ENCODE peak calls at places on chromosomes 12 and 14, in four cellular contexts. W is right lobe of liver, B is IMR-90, Y is hepatocyte. K is an unnamed sample.

GRCh38 chr12:28937196-28937595 is 211.9 kb upstream of the FAR2 start:
- DNase-seq in B (peak; percentile 76), W (no peak), Y (no peak), K (peak; percentile 26)

GRCh38 chr12:42944516-42944915 is 355.0 kb upstream of the PRICKLE1 start:
- DNase-seq in Y (no peak), W (no peak), B (no peak), K (no peak)

GRCh38 chr12:6745751-6746525 is 7.0 kb downstream of the MLF2 start:
- DNase-seq in Y (no peak), W (no peak), B (no peak), K (peak; percentile 12)

GRCh38 chr12:1591029-1591428 is 3.4 kb downstream of the FBXL14 start:
- DNase-seq in B (no peak), W (no peak), Y (peak; percentile 35), K (peak; percentile 73)

GRCh38 chr12:43103866-43104265 is 448.1 kb downstream of the ADAMTS20 start:
- DNase-seq in Y (no peak), W (no peak), B (no peak), K (no peak)

GRCh38 chr12:27652174-27652763 is 44.0 kb upstream of the REP15 start:
- DNase-seq in W (peak; percentile 65), B (peak; percentile 84), Y (peak; percentile 91), K (peak; percentile 90)

GRCh38 chr14:72256055-72256454 is 323.8 kb downstream of the RGS6 start:
- DNase-seq in W (no peak), B (no peak), Y (no peak), K (no peak)

GRCh38 chr12:97229036-97229435 is 233.6 kb upstream of the RMST start:
- DNase-seq in B (no peak), Y (no peak), W (no peak), K (no peak)

GRCh38 chr14:83883732-83884131 is 1646.2 kb upstream of the FLRT2 start:
- DNase-seq in Y (no peak), W (no peak), B (no peak), K (no peak)

GRCh38 chr14:102903889-102904512 is 18.5 kb upstream of the AMN start:
- DNase-seq in W (no peak), Y (no peak), B (no peak), K (no peak)

GRCh38 chr14:106622200-106622745 is 1095.9 kb downstream of the TMEM121 start:
- DNase-seq in B (no peak), Y (no peak), W (no peak), K (no peak)

GRCh38 chr14:55979096-55979495 is 139.1 kb upstream of the PELI2 start:
- DNase-seq in W (no peak), B (no peak), Y (no peak), K (no peak)

GRCh38 chr12:123223241-123223668 is 9.7 kb downstream of the MPHOSPH9 start:
- DNase-seq in B (no peak), W (no peak), Y (no peak), K (no peak)

GRCh38 chr12:131167334-131167733 is 213.6 kb downstream of the ADGRD1 start:
- DNase-seq in Y (no peak), W (no peak), B (no peak), K (no peak)

GRCh38 chr12:124655317-124656213 is 88.2 kb upstream of the NCOR2 start:
- DNase-seq in W (no peak), Y (peak; percentile 48), B (peak; percentile 93), K (peak; percentile 95)

GRCh38 chr12:22360772-22361171 is 26.3 kb upstream of the ST8SIA1 start:
- DNase-seq in W (no peak), Y (no peak), B (no peak), K (no peak)

GRCh38 chr12:63308701-63309100 is 157.7 kb upstream of the AVPR1A start:
- DNase-seq in B (no peak), Y (no peak), W (no peak), K (peak; percentile 50)

GRCh38 chr14:24390696-24391468 is 7.9 kb upstream of the NYNRIN start:
- DNase-seq in B (no peak), W (no peak), Y (no peak), K (peak; percentile 45)

GRCh38 chr14:24394275-24394674 is 4.5 kb upstream of the NYNRIN start:
- DNase-seq in Y (no peak), B (no peak), W (no peak), K (no peak)

GRCh38 chr14:24395609-24396580 is 2.9 kb upstream of the NYNRIN start:
- DNase-seq in W (no peak), Y (no peak), B (no peak), K (no peak)

GRCh38 chr14:24389266-24389855 is 9.4 kb upstream of the NYNRIN start:
- DNase-seq in Y (peak; percentile 57), B (peak; percentile 64), W (no peak), K (peak; percentile 46)

DNA sequence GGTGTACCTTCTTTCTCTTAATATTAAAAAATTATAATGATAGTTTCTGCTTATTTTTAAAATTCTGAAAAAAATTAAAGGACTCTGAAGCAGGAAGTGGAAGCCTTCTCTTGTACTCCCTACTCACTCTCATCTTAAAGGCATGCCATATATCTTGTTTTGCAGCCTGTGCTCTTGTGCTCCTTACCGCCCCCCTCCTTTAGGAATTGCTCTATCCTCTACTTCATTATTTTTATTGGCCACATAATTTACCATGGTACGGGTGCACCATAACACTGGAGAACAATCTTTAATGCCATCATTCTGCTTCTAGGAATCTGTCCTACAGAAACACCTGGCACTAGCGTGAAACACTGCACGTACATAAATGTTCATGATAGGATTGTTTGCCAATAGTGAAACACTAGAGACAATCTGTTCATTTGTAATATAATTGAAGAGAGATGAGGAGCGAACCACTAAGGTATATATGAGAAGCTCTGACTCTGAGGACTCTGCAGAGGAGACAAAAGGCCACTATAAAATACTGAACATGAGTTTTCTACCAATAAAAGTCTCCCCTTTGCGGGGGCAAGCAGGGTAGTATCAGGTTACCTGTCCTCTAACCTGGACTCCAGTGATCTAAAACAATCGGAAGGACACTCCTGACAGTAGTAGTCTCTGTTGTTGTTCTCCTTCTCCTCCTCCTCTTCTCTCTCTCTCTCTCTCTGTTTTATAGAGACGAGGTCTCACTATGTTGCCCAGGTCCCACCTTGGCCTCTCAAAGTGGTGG is 6.3 kb upstream of the NYNRIN start:
- DNase-seq in W (no peak), Y (peak; percentile 46), B (peak; percentile 67), K (peak; percentile 63)
- TF ChIP-seq CTCF in W (no peak), Y (peak; percentile 10), B (peak; percentile 41), K (peak; percentile 28)

DNA sequence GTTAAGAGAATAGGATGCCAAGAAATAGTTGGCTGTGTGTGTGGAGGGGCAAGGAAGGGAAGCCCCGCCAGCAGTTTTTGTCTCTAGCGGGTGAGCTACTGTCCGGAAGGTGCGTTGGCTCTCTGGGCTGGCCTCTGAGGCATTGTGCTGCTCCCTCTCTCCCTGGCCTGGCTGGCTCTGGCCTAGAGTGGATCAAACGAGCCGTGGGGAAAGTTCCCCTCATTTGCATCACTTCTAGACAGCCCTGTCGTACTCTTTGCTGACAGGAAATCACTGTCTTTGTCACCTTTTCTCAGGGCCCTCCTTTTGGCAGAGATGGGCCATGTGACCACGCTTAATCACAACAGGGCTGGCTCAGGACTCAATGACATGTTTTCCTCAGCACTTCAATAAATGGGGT is 236.1 kb upstream of the NPAS3 start:
- DNase-seq in B (no peak), W (no peak), Y (no peak), K (peak; percentile 16)
- H3K4me3 ChIP-seq in B (no peak overlapping the region), W (no peak overlapping the region), Y (no peak overlapping the region), K (no peak overlapping the region)

DNA sequence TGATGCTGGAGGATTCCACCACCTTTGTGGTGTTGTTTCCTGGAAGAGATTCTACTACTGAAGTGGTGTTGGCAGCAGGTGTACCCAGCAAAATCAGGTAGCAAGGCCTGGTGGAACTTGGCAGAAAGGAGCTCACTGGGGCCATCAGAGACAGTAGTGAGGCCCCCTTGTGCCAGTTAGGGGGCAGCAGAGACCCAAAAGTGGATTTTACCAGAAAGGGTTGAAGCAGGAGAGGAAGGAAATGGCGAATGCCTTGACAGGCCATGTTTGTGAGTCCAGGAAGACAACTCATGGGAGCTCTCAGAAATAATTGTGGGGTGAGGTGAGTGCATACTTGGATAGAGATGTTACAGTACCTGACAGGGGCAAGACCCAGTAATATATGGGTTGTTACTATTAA is 137.7 kb upstream of the FGD4 start:
- DNase-seq in B (no peak), Y (no peak), W (no peak), K (no peak)
- TF ChIP-seq CTCF in B (peak; percentile 35), Y (no peak), W (no peak), K (peak; percentile 7)

DNA sequence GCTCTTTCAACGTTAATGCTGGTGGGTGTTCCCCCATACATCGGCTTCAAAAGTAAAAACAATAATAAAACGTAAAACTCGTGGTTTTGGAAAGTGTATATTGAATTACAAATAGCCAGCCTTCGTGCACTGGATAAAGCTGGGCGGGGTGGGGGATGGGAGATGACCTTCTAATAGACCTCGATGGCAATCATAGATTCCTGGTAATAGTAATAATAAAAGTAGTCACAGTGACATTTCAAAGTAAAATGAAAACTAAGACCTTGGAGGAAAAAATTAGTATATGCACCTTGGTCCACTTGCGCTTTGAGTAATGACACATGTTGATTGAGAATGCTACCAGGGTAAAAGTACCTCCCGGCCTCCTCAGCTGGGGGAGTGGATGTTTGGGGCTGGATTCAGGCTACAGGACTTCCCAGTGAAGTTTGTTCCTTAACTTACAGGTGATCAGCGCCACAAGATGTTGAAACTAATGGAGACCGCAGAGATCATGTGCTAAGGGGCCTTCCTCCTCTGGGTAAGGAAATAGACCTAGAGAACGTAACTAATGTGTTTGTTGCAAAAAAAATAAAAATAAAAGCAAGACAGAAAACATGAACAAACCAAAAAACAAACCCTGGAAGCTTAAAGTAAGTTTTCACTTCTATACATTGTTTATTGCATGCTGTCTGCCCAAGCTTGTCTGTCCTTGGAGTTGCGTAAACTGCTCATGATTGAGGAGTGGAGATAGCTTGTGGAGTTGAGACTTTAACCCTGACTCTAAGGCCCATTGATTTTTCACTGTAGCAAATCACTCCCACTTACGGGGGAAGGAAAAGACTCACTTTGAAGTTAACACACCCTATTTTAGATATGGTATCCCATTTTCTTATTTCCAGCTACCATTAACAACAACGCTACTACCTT is 905 bp upstream of the LRIG3 start:
- DNase-seq in Y (peak; percentile 50), W (no peak), B (no peak), K (no peak)
- H3K4me3 ChIP-seq in Y (no peak overlapping the region), W (peak overlapping the region; percentile 81), B (peak overlapping the region; percentile 80), K (peak overlapping the region; percentile 83)

K was measured in fibroblast of mammary gland.